ENCODE peak calls at places on chromosomes 5 and 9, in four cellular contexts. One of them, this sample, is unnamed.

GRCh38 chr9:75997196-75997595 is 106.7 kb downstream of the PCSK5 start:
- DNase-seq in CD8-positive, alpha-beta memory T cell: no peak
- DNase-seq in caudate nucleus: no peak
- DNase-seq in tibial nerve: no peak
- DNase-seq in this sample: no peak

GRCh38 chr9:138073808-138074207 is 196.2 kb downstream of the CACNA1B start:
- DNase-seq in CD8-positive, alpha-beta memory T cell: no peak
- DNase-seq in caudate nucleus: no peak
- DNase-seq in tibial nerve: no peak
- DNase-seq in this sample: no peak

GRCh38 chr5:164747371-164747770 is 1242.0 kb downstream of the MAT2B start:
- DNase-seq in CD8-positive, alpha-beta memory T cell: no peak
- DNase-seq in caudate nucleus: no peak
- DNase-seq in tibial nerve: no peak
- DNase-seq in this sample: no peak

GRCh38 chr9:85038061-85038460 is 368.5 kb downstream of the NTRK2 start:
- DNase-seq in CD8-positive, alpha-beta memory T cell: no peak
- DNase-seq in caudate nucleus: peak; percentile 42
- DNase-seq in tibial nerve: no peak
- DNase-seq in this sample: no peak

GRCh38 chr9:137804908-137805356 is 72.7 kb upstream of the CACNA1B start:
- DNase-seq in CD8-positive, alpha-beta memory T cell: no peak
- DNase-seq in caudate nucleus: no peak
- DNase-seq in tibial nerve: no peak
- DNase-seq in this sample: no peak

GRCh38 chr9:71608825-71609452 is 159.4 kb downstream of the CEMIP2 start:
- DNase-seq in CD8-positive, alpha-beta memory T cell: no peak
- DNase-seq in caudate nucleus: no peak
- DNase-seq in tibial nerve: no peak
- DNase-seq in this sample: no peak

GRCh38 chr5:105885266-105885665 is 1785.5 kb downstream of the EFNA5 start:
- DNase-seq in CD8-positive, alpha-beta memory T cell: no peak
- DNase-seq in caudate nucleus: no peak
- DNase-seq in tibial nerve: no peak
- DNase-seq in this sample: no peak

GRCh38 chr9:121818016-121818661 is 166.7 kb downstream of the DAB2IP start:
- DNase-seq in CD8-positive, alpha-beta memory T cell: no peak
- DNase-seq in caudate nucleus: no peak
- DNase-seq in tibial nerve: no peak
- DNase-seq in this sample: no peak

GRCh38 chr9:114588671-114589526 is 1.3 kb downstream of the ATP6V1G1 start:
- DNase-seq in CD8-positive, alpha-beta memory T cell: no peak
- DNase-seq in caudate nucleus: no peak
- DNase-seq in tibial nerve: no peak
- DNase-seq in this sample: no peak

GRCh38 chr5:168055982-168056381 is 235.5 kb upstream of the WWC1 start:
- DNase-seq in CD8-positive, alpha-beta memory T cell: no peak
- DNase-seq in caudate nucleus: no peak
- DNase-seq in tibial nerve: no peak
- DNase-seq in this sample: no peak

DNA sequence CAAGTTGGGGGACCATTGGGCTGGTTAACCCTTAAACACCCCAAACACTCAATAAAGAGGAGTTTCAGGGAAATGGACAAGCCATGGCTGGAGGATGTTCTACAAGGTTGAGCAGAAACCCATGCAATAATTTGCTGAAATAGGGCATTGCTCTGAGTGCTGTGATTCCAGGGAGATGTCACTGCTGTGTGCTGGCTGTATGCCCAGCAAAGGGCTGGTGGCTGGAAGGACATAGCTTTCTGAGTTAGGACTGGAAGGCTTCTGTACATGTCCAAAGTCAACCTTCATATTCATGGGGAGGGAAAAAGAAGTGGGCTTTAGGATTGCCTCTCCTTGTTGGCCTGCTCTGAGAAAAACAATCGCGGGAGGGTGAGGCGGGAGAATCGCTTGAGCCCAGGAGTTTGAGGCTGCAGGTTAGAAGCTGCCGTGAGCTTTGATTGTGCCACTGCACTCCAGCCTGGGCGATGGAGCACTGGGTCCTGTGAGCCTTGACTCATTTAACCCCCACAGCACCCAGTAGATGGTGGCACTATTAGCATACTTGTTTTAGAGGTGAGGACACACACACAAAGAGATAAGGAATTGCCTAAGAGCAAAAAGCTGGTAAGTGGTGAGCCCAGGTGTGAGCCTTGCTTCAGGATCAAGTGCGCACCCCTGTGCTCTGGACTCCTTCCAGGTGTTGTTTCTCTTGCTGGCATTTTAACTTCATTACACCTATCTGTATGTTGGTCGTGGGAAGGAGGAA is 20.4 kb downstream of the IL12B start:
- DNase-seq in CD8-positive, alpha-beta memory T cell: no peak
- DNase-seq in caudate nucleus: no peak
- DNase-seq in tibial nerve: no peak
- DNase-seq in this sample: no peak
- H3K27ac ChIP-seq in CD8-positive, alpha-beta memory T cell: no peak overlapping the region
- H3K27ac ChIP-seq in caudate nucleus: no peak overlapping the region
- H3K27ac ChIP-seq in tibial nerve: no peak overlapping the region
- H3K27ac ChIP-seq in this sample: no peak overlapping the region

DNA sequence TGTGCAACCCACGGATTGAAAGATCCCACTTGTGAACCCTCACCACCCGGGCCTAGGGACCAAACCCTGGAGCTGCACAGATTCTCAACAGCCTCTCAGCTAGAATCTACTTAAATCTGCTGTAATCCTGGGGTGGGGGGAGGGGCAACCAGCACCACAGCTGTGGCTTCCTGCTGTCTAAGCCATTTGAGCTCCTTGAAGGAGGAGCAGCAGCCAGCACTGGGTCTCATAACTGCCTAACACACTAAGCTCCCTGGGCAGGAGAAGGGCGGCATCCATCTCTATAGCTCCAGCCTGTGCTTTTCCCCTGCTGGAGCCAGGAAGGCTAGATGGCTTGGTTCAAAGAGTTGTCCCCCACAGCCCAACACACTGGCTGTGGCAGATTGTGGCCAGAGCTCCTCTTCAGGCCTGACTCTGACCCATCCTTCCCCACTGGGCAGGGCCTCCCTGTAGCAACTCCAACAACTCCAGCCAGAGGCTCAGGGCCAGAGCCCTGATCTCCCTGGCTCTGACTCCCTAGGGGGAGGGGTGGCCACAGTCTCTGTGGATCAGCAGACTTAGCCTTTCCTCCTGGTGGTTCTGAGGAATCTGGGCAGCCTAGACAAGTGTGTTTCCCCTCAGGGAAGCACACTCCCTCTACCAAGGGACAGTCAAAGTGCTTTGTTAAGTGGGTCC is 72.0 kb upstream of the C9orf72 start:
- DNase-seq in CD8-positive, alpha-beta memory T cell: no peak
- DNase-seq in caudate nucleus: no peak
- DNase-seq in tibial nerve: no peak
- DNase-seq in this sample: no peak
- H3K27ac ChIP-seq in CD8-positive, alpha-beta memory T cell: no peak overlapping the region
- H3K27ac ChIP-seq in caudate nucleus: no peak overlapping the region
- H3K27ac ChIP-seq in tibial nerve: no peak overlapping the region
- H3K27ac ChIP-seq in this sample: no peak overlapping the region

GRCh38 chr5:113249216-113249615 is 185.6 kb downstream of the TSSK1B start:
- DNase-seq in CD8-positive, alpha-beta memory T cell: no peak
- DNase-seq in caudate nucleus: no peak
- DNase-seq in tibial nerve: no peak
- DNase-seq in this sample: no peak
- H3K27ac ChIP-seq in CD8-positive, alpha-beta memory T cell: no peak overlapping the region
- H3K27ac ChIP-seq in caudate nucleus: no peak overlapping the region
- H3K27ac ChIP-seq in tibial nerve: peak overlapping the region; percentile 78
- H3K27ac ChIP-seq in this sample: no peak overlapping the region

GRCh38 chr5:145385276-145385675 is 449.9 kb downstream of the PRELID2 start:
- DNase-seq in CD8-positive, alpha-beta memory T cell: no peak
- DNase-seq in caudate nucleus: no peak
- DNase-seq in tibial nerve: no peak
- DNase-seq in this sample: no peak
- H3K27ac ChIP-seq in CD8-positive, alpha-beta memory T cell: no peak overlapping the region
- H3K27ac ChIP-seq in caudate nucleus: no peak overlapping the region
- H3K27ac ChIP-seq in tibial nerve: no peak overlapping the region
- H3K27ac ChIP-seq in this sample: no peak overlapping the region

DNA sequence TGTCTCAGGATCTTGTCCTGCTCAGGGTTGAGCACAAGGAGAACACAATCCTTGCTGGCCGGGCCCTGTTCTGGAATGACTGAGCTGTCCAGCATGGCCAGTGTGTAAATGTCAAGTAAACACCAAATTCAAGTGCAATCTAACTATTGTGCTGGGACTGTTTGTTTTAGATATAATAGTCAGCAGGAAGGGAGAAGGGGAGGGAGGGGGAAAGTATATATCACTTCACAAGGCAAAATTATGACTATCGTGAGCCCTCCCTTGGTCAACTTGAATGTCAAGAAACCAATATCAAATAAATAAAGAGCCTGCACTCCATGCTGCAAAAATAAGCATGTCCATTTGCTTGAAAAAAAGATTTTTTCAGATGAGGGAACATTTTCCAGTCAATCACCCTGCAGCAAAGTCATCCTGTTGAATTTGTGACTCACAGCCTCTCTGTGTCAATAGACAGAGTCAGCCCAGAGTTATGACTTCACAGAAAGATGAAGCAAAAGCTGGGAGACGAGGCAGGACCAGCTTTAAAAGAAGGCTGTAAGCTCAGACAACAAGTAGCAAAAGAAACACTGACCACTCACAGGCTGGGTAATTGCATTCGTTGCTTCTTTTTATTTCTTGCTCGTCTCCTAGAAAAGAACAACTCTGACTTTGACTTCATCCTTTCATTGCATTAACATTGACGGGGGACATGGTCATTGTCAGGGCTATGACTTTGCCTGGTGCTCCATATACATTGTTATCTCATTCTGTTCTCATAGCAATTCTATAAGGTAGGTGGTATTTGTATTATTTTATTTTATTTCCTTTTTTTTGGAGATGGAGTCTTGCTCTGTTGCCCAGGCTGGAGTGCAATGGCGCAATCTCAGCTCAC is 15.3 kb upstream of the KLF4 start:
- DNase-seq in CD8-positive, alpha-beta memory T cell: no peak
- DNase-seq in caudate nucleus: no peak
- DNase-seq in tibial nerve: no peak
- DNase-seq in this sample: no peak
- H3K27ac ChIP-seq in CD8-positive, alpha-beta memory T cell: no peak overlapping the region
- H3K27ac ChIP-seq in caudate nucleus: no peak overlapping the region
- H3K27ac ChIP-seq in tibial nerve: peak overlapping the region; percentile 62
- H3K27ac ChIP-seq in this sample: peak overlapping the region; percentile 69

GRCh38 chr5:132275367-132276220 is 18.1 kb downstream of the PDLIM4 start:
- DNase-seq in CD8-positive, alpha-beta memory T cell: no peak
- DNase-seq in caudate nucleus: no peak
- DNase-seq in tibial nerve: no peak
- DNase-seq in this sample: no peak
- H3K27ac ChIP-seq in CD8-positive, alpha-beta memory T cell: no peak overlapping the region
- H3K27ac ChIP-seq in caudate nucleus: no peak overlapping the region
- H3K27ac ChIP-seq in tibial nerve: peak overlapping the region; percentile 32
- H3K27ac ChIP-seq in this sample: no peak overlapping the region

This sample was measured in aorta.